ENCODE peak calls at places on chromosomes 3 and 15, in four cellular contexts. One of them, this sample, is unnamed.

GRCh38 chr3:159865042-159865579 is 123.5 kb upstream of the IL12A start:
- DNase-seq in naive thymus-derived CD8-positive, alpha-beta T cell: no peak
- DNase-seq in NCI-H1105: no peak
- DNase-seq in putamen: no peak
- DNase-seq in this sample: peak

GRCh38 chr3:46113608-46114007 is 86.3 kb upstream of the XCR1 start:
- DNase-seq in naive thymus-derived CD8-positive, alpha-beta T cell: no peak
- DNase-seq in NCI-H1105: no peak
- DNase-seq in putamen: no peak
- DNase-seq in this sample: no peak

GRCh38 chr3:146612015-146612414 is 6.9 kb upstream of the PLSCR5 start:
- DNase-seq in naive thymus-derived CD8-positive, alpha-beta T cell: no peak
- DNase-seq in NCI-H1105: no peak
- DNase-seq in putamen: no peak
- DNase-seq in this sample: no peak

GRCh38 chr3:21273256-21273999 is 477.6 kb downstream of the ZNF385D start:
- DNase-seq in naive thymus-derived CD8-positive, alpha-beta T cell: no peak
- DNase-seq in NCI-H1105: no peak
- DNase-seq in putamen: no peak
- DNase-seq in this sample: no peak

GRCh38 chr3:128919988-128920387 is 40.6 kb downstream of the ACAD9 start:
- DNase-seq in naive thymus-derived CD8-positive, alpha-beta T cell: no peak
- DNase-seq in NCI-H1105: no peak
- DNase-seq in putamen: no peak
- DNase-seq in this sample: no peak

GRCh38 chr15:50055333-50056278 is 63.4 kb downstream of the ATP8B4 start:
- DNase-seq in naive thymus-derived CD8-positive, alpha-beta T cell: no peak
- DNase-seq in NCI-H1105: no peak
- DNase-seq in putamen: no peak
- DNase-seq in this sample: no peak

GRCh38 chr3:19029837-19030835 is 118.2 kb upstream of the KCNH8 start:
- DNase-seq in naive thymus-derived CD8-positive, alpha-beta T cell: no peak
- DNase-seq in NCI-H1105: no peak
- DNase-seq in putamen: no peak
- DNase-seq in this sample: no peak

GRCh38 chr3:128550471-128551126 is 57.6 kb upstream of the GATA2 start:
- DNase-seq in naive thymus-derived CD8-positive, alpha-beta T cell: no peak
- DNase-seq in NCI-H1105: no peak
- DNase-seq in putamen: no peak
- DNase-seq in this sample: no peak

GRCh38 chr3:183148056-183148455 is 14.5 kb downstream of the LAMP3 start:
- DNase-seq in naive thymus-derived CD8-positive, alpha-beta T cell: no peak
- DNase-seq in NCI-H1105: no peak
- DNase-seq in putamen: no peak
- DNase-seq in this sample: no peak

GRCh38 chr15:78726870-78727551 is 84.3 kb downstream of the ADAMTS7 start:
- DNase-seq in naive thymus-derived CD8-positive, alpha-beta T cell: no peak
- DNase-seq in NCI-H1105: no peak
- DNase-seq in putamen: no peak
- DNase-seq in this sample: peak

GRCh38 chr3:124588036-124588435 is 142.2 kb upstream of the UMPS start:
- DNase-seq in naive thymus-derived CD8-positive, alpha-beta T cell: no peak
- DNase-seq in NCI-H1105: no peak
- DNase-seq in putamen: no peak
- DNase-seq in this sample: no peak

GRCh38 chr15:77059761-77060345 is 11.1 kb downstream of the TSPAN3 start:
- DNase-seq in naive thymus-derived CD8-positive, alpha-beta T cell: no peak
- DNase-seq in NCI-H1105: no peak
- DNase-seq in putamen: no peak
- DNase-seq in this sample: no peak

GRCh38 chr3:12465826-12466225 is 18.5 kb upstream of the TSEN2 start:
- DNase-seq in naive thymus-derived CD8-positive, alpha-beta T cell: no peak
- DNase-seq in NCI-H1105: no peak
- DNase-seq in putamen: no peak
- DNase-seq in this sample: no peak

GRCh38 chr15:69762373-69763148 is 309.9 kb downstream of the RPLP1 start:
- DNase-seq in naive thymus-derived CD8-positive, alpha-beta T cell: no peak
- DNase-seq in NCI-H1105: no peak
- DNase-seq in putamen: no peak
- DNase-seq in this sample: no peak

GRCh38 chr3:57130426-57131209 is 34.5 kb downstream of the IL17RD start:
- DNase-seq in naive thymus-derived CD8-positive, alpha-beta T cell: no peak
- DNase-seq in NCI-H1105: no peak
- DNase-seq in putamen: no peak
- DNase-seq in this sample: no peak

GRCh38 chr3:126677862-126678549 is 23.1 kb upstream of the TXNRD3 start:
- DNase-seq in naive thymus-derived CD8-positive, alpha-beta T cell: no peak
- DNase-seq in NCI-H1105: no peak
- DNase-seq in putamen: no peak
- DNase-seq in this sample: no peak

GRCh38 chr3:78734048-78734637 is 1033.7 kb downstream of the ROBO1 start:
- DNase-seq in naive thymus-derived CD8-positive, alpha-beta T cell: no peak
- DNase-seq in NCI-H1105: peak
- DNase-seq in putamen: no peak
- DNase-seq in this sample: no peak

GRCh38 chr3:40608091-40608490 is 83.3 kb downstream of the ZNF621 start:
- DNase-seq in naive thymus-derived CD8-positive, alpha-beta T cell: no peak
- DNase-seq in NCI-H1105: no peak
- DNase-seq in putamen: no peak
- DNase-seq in this sample: no peak

GRCh38 chr3:11706604-11707003 is 62.9 kb upstream of the VGLL4 start:
- DNase-seq in naive thymus-derived CD8-positive, alpha-beta T cell: no peak
- DNase-seq in NCI-H1105: no peak
- DNase-seq in putamen: no peak
- DNase-seq in this sample: no peak

GRCh38 chr15:26873846-26874245 is 7.0 kb downstream of the GABRA5 start:
- DNase-seq in naive thymus-derived CD8-positive, alpha-beta T cell: no peak
- DNase-seq in NCI-H1105: no peak
- DNase-seq in putamen: peak
- DNase-seq in this sample: no peak

GRCh38 chr3:158571969-158572765 is 1.2 kb downstream of the MLF1 start:
- DNase-seq in naive thymus-derived CD8-positive, alpha-beta T cell: no peak
- DNase-seq in NCI-H1105: no peak
- DNase-seq in putamen: no peak
- DNase-seq in this sample: no peak

GRCh38 chr3:86180696-86181095 is 810.3 kb downstream of the VGLL3 start:
- DNase-seq in naive thymus-derived CD8-positive, alpha-beta T cell: no peak
- DNase-seq in NCI-H1105: no peak
- DNase-seq in putamen: no peak
- DNase-seq in this sample: peak

GRCh38 chr3:54917172-54917571 is 10.7 kb downstream of the LRTM1 start:
- DNase-seq in naive thymus-derived CD8-positive, alpha-beta T cell: no peak
- DNase-seq in NCI-H1105: no peak
- DNase-seq in putamen: no peak
- DNase-seq in this sample: no peak

GRCh38 chr3:171049831-171050444 is 23.4 kb upstream of the SLC2A2 start:
- DNase-seq in naive thymus-derived CD8-positive, alpha-beta T cell: no peak
- DNase-seq in NCI-H1105: peak
- DNase-seq in putamen: peak
- DNase-seq in this sample: peak

GRCh38 chr3:9497821-9498565 is 55.6 kb downstream of the LHFPL4 start:
- DNase-seq in naive thymus-derived CD8-positive, alpha-beta T cell: no peak
- DNase-seq in NCI-H1105: no peak
- DNase-seq in putamen: peak
- DNase-seq in this sample: no peak

GRCh38 chr15:57323806-57324589 is 52.3 kb upstream of the CGNL1 start:
- DNase-seq in naive thymus-derived CD8-positive, alpha-beta T cell: no peak
- DNase-seq in NCI-H1105: no peak
- DNase-seq in putamen: peak
- DNase-seq in this sample: peak

GRCh38 chr3:135172191-135172869 is 377.3 kb downstream of the EPHB1 start:
- DNase-seq in naive thymus-derived CD8-positive, alpha-beta T cell: no peak
- DNase-seq in NCI-H1105: no peak
- DNase-seq in putamen: no peak
- DNase-seq in this sample: no peak

GRCh38 chr3:58037141-58037910 is 29.1 kb downstream of the FLNB start:
- DNase-seq in naive thymus-derived CD8-positive, alpha-beta T cell: no peak
- DNase-seq in NCI-H1105: no peak
- DNase-seq in putamen: no peak
- DNase-seq in this sample: no peak

This sample was measured in A549.